ENCODE peak calls at places on chromosome 11, in six cellular contexts. D is A549; J is endodermal cell; X is body of pancreas; U is CD4-positive, alpha-beta T cell; Z is heart left ventricle. I is an unnamed sample.
A peak's percentile ranks its signal among the peaks of the same experiment; 100 is the strongest.

GRCh38 chr11:114236829-114237228 is 59.4 kb upstream of the NNMT start:
- DNase-seq in U (no peak), J (no peak), D (no peak), Z (no peak), X (no peak), I (peak; percentile 73)

GRCh38 chr11:88015170-88015569 is 160.1 kb downstream of the RAB38 start:
- DNase-seq in D (no peak), X (no peak), Z (no peak), U (no peak), J (no peak), I (no peak)

GRCh38 chr11:76861490-76861953 is 804 bp downstream of the ACER3 start:
- DNase-seq in Z (no peak), J (peak; percentile 52), X (no peak), U (no peak), D (no peak), I (no peak)

GRCh38 chr11:118156531-118157185 is 4.0 kb upstream of the SCN4B start:
- DNase-seq in X (peak; percentile 21), U (no peak), Z (no peak), J (peak; percentile 80), D (no peak), I (no peak)

GRCh38 chr11:71153005-71153395 is 99.4 kb downstream of the SHANK2 start:
- DNase-seq in U (no peak), X (peak; percentile 60), D (peak; percentile 38), Z (no peak), J (peak; percentile 66), I (peak; percentile 4)

GRCh38 chr11:9280655-9281301 is 15.6 kb upstream of the DENND5A start:
- DNase-seq in X (peak; percentile 47), U (peak; percentile 32), Z (no peak), J (peak; percentile 6), D (no peak), I (peak; percentile 90)

GRCh38 chr11:60130496-60130895 is 42.0 kb downstream of the MS4A2 start:
- DNase-seq in J (peak; percentile 72), D (peak; percentile 42), X (peak; percentile 45), Z (no peak), U (no peak), I (peak; percentile 5)

GRCh38 chr11:33016654-33017053 is 976 bp downstream of the DEPDC7 start:
- DNase-seq in D (no peak), X (no peak), Z (no peak), U (no peak), J (no peak), I (no peak)

GRCh38 chr11:44319552-44320288 is 9.8 kb upstream of the ALX4 start:
- DNase-seq in J (peak; percentile 77), X (no peak), D (no peak), U (no peak), Z (no peak), I (no peak)

GRCh38 chr11:2267871-2268825 is 2.2 kb downstream of the ASCL2 start:
- DNase-seq in D (no peak), J (no peak), U (no peak), Z (no peak), X (no peak), I (no peak)

GRCh38 chr11:6251990-6252473 is 7.6 kb upstream of the CCKBR start:
- DNase-seq in U (no peak), J (no peak), X (peak; percentile 91), Z (no peak), D (no peak), I (peak; percentile 78)

GRCh38 chr11:86625544-86625943 is 46.9 kb downstream of the ME3 start:
- DNase-seq in X (no peak), J (no peak), U (no peak), D (no peak), Z (no peak), I (no peak)

GRCh38 chr11:81674211-81674610 is 1059.5 kb downstream of the FAM181B start:
- DNase-seq in Z (no peak), J (no peak), X (no peak), U (no peak), D (no peak), I (no peak)

GRCh38 chr11:83118814-83119213 is 38.1 kb upstream of the PCF11 start:
- DNase-seq in Z (no peak), J (no peak), D (no peak), U (no peak), X (no peak), I (peak; percentile 32)

GRCh38 chr11:9956483-9956882 is 292.6 kb downstream of the SWAP70 start:
- DNase-seq in X (no peak), J (no peak), D (no peak), U (no peak), Z (no peak), I (peak; percentile 57)

GRCh38 chr11:118243993-118244762 is 8.0 kb downstream of the MPZL3 start:
- DNase-seq in J (no peak), U (no peak), Z (no peak), X (no peak), D (no peak), I (no peak)

GRCh38 chr11:11243790-11244469 is 109.1 kb downstream of the CSNK2A3 start:
- DNase-seq in D (no peak), Z (peak; percentile 67), U (peak; percentile 7), J (peak; percentile 85), X (peak; percentile 11), I (peak; percentile 12)

GRCh38 chr11:117781650-117782049 is 15.4 kb downstream of the DSCAML1 start:
- DNase-seq in J (no peak), X (no peak), Z (no peak), U (no peak), D (no peak), I (no peak)

GRCh38 chr11:128575174-128575955 is 12.0 kb downstream of the ETS1 start:
- DNase-seq in Z (no peak), J (no peak), X (no peak), D (no peak), U (no peak), I (no peak)

GRCh38 chr11:98040061-98040808 is 980.5 kb upstream of the CNTN5 start:
- DNase-seq in J (no peak), D (no peak), X (no peak), Z (no peak), U (no peak), I (no peak)

GRCh38 chr11:36186797-36187196 is 102.4 kb downstream of the COMMD9 start:
- DNase-seq in X (no peak), D (no peak), U (no peak), J (no peak), Z (no peak), I (no peak)

GRCh38 chr11:89181111-89181510 is 3.4 kb downstream of the TYR start:
- DNase-seq in X (no peak), Z (no peak), J (no peak), U (no peak), D (no peak), I (no peak)

GRCh38 chr11:78416285-78417174 is 1.1 kb downstream of the GAB2 start:
- DNase-seq in U (peak; percentile 67), X (peak; percentile 84), D (peak; percentile 88), Z (peak; percentile 87), J (peak; percentile 93), I (peak; percentile 73)

GRCh38 chr11:102384419-102385052 is 37.5 kb downstream of the BIRC2 start:
- DNase-seq in D (no peak), Z (peak; percentile 33), U (no peak), X (no peak), J (peak; percentile 48), I (no peak)

GRCh38 chr11:126543691-126544090 is 188.2 kb downstream of the ST3GAL4 start:
- DNase-seq in J (no peak), X (peak; percentile 20), D (no peak), Z (no peak), U (no peak), I (no peak)

GRCh38 chr11:119107538-119108150 is 500 bp downstream of the C2CD2L start:
- DNase-seq in J (peak; percentile 66), Z (no peak), D (no peak), U (no peak), X (no peak), I (no peak)

GRCh38 chr11:17036666-17037658 is 22.7 kb upstream of the PLEKHA7 start:
- DNase-seq in X (peak; percentile 78), U (no peak), Z (no peak), D (peak; percentile 35), J (peak; percentile 86), I (no peak)

GRCh38 chr11:57639321-57640067 is 10.2 kb downstream of the YPEL4 start:
- DNase-seq in D (peak; percentile 27), J (peak; percentile 99), Z (no peak), U (no peak), X (peak; percentile 11), I (peak; percentile 89)

GRCh38 chr11:83895516-83895915 is 609.3 kb upstream of the CCDC90B start:
- DNase-seq in X (no peak), D (no peak), U (no peak), J (peak; percentile 47), Z (no peak), I (peak; percentile 2)

GRCh38 chr11:79950741-79951140 is 509.9 kb upstream of the TENM4 start:
- DNase-seq in X (no peak), Z (no peak), D (no peak), U (no peak), J (no peak), I (no peak)

GRCh38 chr11:37908224-37908558 is 1310.2 kb upstream of the RAG2 start:
- DNase-seq in Z (no peak), J (no peak), D (no peak), U (no peak), X (no peak), I (no peak)
- TF ChIP-seq CTCF in Z (no peak), J (no peak), D (no peak), U (no peak), X (no peak), I (no peak)

GRCh38 chr11:111851636-111852035 is 19.7 kb downstream of the ALG9 start:
- DNase-seq in Z (no peak), J (no peak), X (no peak), D (no peak), U (no peak), I (peak; percentile 73)
- TF ChIP-seq CTCF in Z (peak; percentile 36), J (peak; percentile 72), X (no peak), D (peak; percentile 25), U (no peak), I (peak; percentile 73)

GRCh38 chr11:72722050-72722748 is 30.0 kb downstream of the ARAP1 start:
- DNase-seq in Z (peak; percentile 93), J (peak; percentile 89), U (peak; percentile 84), D (peak; percentile 87), X (peak; percentile 90), I (peak; percentile 96)
- TF ChIP-seq CTCF in Z (no peak), J (no peak), U (no peak), D (no peak), X (peak; percentile 1), I (no peak)

DNA sequence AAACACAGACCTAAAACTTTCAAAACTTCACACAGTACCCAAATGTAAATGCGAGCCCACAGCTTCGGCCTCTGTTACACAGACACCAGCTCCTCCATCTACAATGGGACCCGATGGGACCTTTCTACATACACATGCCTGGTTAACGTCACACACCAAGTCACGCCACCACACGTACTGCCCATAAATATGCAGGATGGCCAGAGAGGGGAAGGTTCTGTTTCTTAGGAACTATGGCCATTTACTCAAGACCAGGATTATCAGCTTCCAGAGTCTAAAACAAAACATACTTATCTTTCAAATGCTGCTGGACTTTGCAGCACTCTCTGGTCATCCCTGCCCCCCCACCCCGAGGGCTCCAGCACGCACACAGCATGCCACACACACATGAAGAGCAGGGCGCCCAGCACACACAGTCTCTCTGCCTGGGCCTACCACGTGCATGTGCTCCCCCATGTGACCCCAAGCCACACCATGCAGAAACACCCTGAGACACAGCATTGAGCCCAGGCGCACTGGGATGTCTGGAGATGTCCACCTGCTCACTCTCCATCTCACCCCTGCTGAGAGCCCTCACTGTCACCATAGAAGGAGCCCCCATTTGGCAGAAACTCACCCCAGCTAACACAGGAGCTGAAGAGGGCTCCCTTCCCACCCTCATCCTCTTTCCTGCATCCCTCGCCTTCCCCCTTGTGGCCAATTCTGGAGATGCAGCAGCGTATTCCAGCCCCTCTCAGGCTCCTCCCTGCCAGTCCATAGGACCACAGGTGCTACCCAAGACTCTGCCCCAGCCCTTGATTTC is 61.8 kb downstream of the SLC22A12 start:
- DNase-seq in D (peak; percentile 71), J (peak; percentile 98), X (peak; percentile 86), U (peak; percentile 70), Z (peak; percentile 77), I (peak; percentile 81)
- TF ChIP-seq CTCF in D (peak; percentile 89), J (peak; percentile 88), X (peak; percentile 87), U (peak; percentile 70), Z (peak; percentile 86), I (peak; percentile 96)

I was measured in choroid plexus epithelial cell.